ENCODE peak calls at places on chromosome 9, in six cellular contexts. J is amniotic epithelial cell, M is ACHN, B is WERI-Rb-1, X is iris pigment epithelial cell, R is ureter. P is an unnamed sample.

GRCh38 chr9:129202613-129203555 is 24.8 kb upstream of the IER5L start:
- DNase-seq in B (peak), J (peak), M (peak), R (peak), X (peak), P (peak)

GRCh38 chr9:20823051-20823450 is 139.0 kb downstream of the FOCAD start:
- DNase-seq in J (peak), M (no peak), X (no peak), R (no peak), B (no peak), P (no peak)

GRCh38 chr9:110152704-110153374 is 55.1 kb downstream of the C9orf152 start:
- DNase-seq in R (no peak), X (peak), B (peak), J (peak), M (peak), P (peak)

GRCh38 chr9:73143606-73144328 is 7.9 kb upstream of the ANXA1 start:
- DNase-seq in X (peak), B (no peak), J (peak), R (no peak), M (peak), P (no peak)

GRCh38 chr9:91089405-91090131 is 272.1 kb downstream of the AUH start:
- DNase-seq in B (peak), M (no peak), R (no peak), X (peak), J (peak), P (peak)

GRCh38 chr9:119398350-119398749 is 29.1 kb upstream of the BRINP1 start:
- DNase-seq in R (no peak), M (no peak), X (no peak), J (no peak), B (no peak), P (no peak)

GRCh38 chr9:96057155-96057554 is 181.7 kb downstream of the ERCC6L2 start:
- DNase-seq in X (peak), J (no peak), B (no peak), R (no peak), M (no peak), P (no peak)

GRCh38 chr9:69174645-69175487 is 789 bp downstream of the TJP2 start:
- DNase-seq in B (peak), X (peak), J (peak), R (no peak), M (peak), P (peak)

GRCh38 chr9:121885345-121885901 is 207.7 kb downstream of the TTLL11 start:
- DNase-seq in R (no peak), M (peak), B (no peak), J (peak), X (peak), P (peak)

GRCh38 chr9:121434946-121435345 is 64.7 kb downstream of the GGTA1 start:
- DNase-seq in M (no peak), B (no peak), X (peak), R (no peak), J (peak), P (no peak)

GRCh38 chr9:99253772-99254431 is 31.8 kb downstream of the SEC61B start:
- DNase-seq in B (no peak), R (no peak), J (no peak), X (no peak), M (peak), P (peak)

GRCh38 chr9:121650220-121651013 is 1.0 kb upstream of the DAB2IP start:
- DNase-seq in R (peak), X (no peak), J (no peak), M (peak), B (peak), P (no peak)

GRCh38 chr9:93003552-93004407 is 54.7 kb upstream of the SUSD3 start:
- DNase-seq in B (peak), X (peak), M (peak), R (peak), J (peak), P (peak)